ENCODE peak calls at places on chromosomes 12 and 14, in four cellular contexts. S is HCT116, P is uterus, H is IMR-90. K is an unnamed sample.

GRCh38 chr12:38904932-38905479 is 385 bp downstream of the CPNE8 start:
- DNase-seq in S (peak), P (peak), H (no peak), K (peak)

GRCh38 chr12:45205165-45205825 is 10.6 kb upstream of the ANO6 start:
- DNase-seq in S (no peak), P (no peak), H (no peak), K (no peak)

GRCh38 chr14:47207636-47208035 is 467.8 kb downstream of the MDGA2 start:
- DNase-seq in S (no peak), P (no peak), H (no peak), K (no peak)

GRCh38 chr12:16112626-16113560 is 164.6 kb downstream of the SLC15A5 start:
- DNase-seq in S (no peak), P (no peak), H (no peak), K (no peak)

GRCh38 chr14:103692159-103692558 is 23.1 kb downstream of the XRCC3 start:
- DNase-seq in S (no peak), P (no peak), H (no peak), K (no peak)

GRCh38 chr12:124392271-124392990 is 97.5 kb downstream of the RFLNA start:
- DNase-seq in S (peak), P (no peak), H (peak), K (no peak)

GRCh38 chr14:93977790-93978581 is 1.6 kb upstream of the ASB2 start:
- DNase-seq in S (no peak), P (no peak), H (no peak), K (no peak)

GRCh38 chr12:4909734-4910501 is at the start of gene KCNA1:
- DNase-seq in S (no peak), P (peak), H (no peak), K (no peak)

GRCh38 chr14:61751475-61751989 is 10.7 kb upstream of the SNAPC1 start:
- DNase-seq in S (no peak), P (no peak), H (no peak), K (no peak)

GRCh38 chr14:61752626-61753025 is 9.6 kb upstream of the SNAPC1 start:
- DNase-seq in S (no peak), P (no peak), H (peak), K (no peak)

GRCh38 chr14:61749867-61750266 is 12.4 kb upstream of the SNAPC1 start:
- DNase-seq in S (no peak), P (no peak), H (no peak), K (no peak)

GRCh38 chr14:61749264-61749663 is 13.0 kb upstream of the SNAPC1 start:
- DNase-seq in S (no peak), P (no peak), H (peak), K (no peak)

GRCh38 chr14:61750708-61751474 is 11.3 kb upstream of the SNAPC1 start:
- DNase-seq in S (peak), P (peak), H (peak), K (peak)
- TF ChIP-seq POLR2A in S (peak), P (peak), H (no peak), K (peak)

GRCh38 chr12:569091-569676 is 94.1 kb downstream of the NINJ2 start:
- DNase-seq in S (no peak), P (no peak), H (no peak), K (no peak)

GRCh38 chr12:571795-572531 is 91.3 kb downstream of the NINJ2 start:
- DNase-seq in S (peak), P (no peak), H (no peak), K (no peak)

GRCh38 chr12:570949-571794 is 92.1 kb downstream of the NINJ2 start:
- DNase-seq in S (peak), P (peak), H (peak), K (peak)

GRCh38 chr12:570237-570925 is 92.9 kb downstream of the NINJ2 start:
- DNase-seq in S (peak), P (peak), H (peak), K (peak)

GRCh38 chr12:569803-570236 is 93.4 kb downstream of the NINJ2 start:
- DNase-seq in S (peak), P (peak), H (peak), K (peak)
- TF ChIP-seq POLR2A in S (no peak), P (peak), H (no peak), K (peak)

DNA sequence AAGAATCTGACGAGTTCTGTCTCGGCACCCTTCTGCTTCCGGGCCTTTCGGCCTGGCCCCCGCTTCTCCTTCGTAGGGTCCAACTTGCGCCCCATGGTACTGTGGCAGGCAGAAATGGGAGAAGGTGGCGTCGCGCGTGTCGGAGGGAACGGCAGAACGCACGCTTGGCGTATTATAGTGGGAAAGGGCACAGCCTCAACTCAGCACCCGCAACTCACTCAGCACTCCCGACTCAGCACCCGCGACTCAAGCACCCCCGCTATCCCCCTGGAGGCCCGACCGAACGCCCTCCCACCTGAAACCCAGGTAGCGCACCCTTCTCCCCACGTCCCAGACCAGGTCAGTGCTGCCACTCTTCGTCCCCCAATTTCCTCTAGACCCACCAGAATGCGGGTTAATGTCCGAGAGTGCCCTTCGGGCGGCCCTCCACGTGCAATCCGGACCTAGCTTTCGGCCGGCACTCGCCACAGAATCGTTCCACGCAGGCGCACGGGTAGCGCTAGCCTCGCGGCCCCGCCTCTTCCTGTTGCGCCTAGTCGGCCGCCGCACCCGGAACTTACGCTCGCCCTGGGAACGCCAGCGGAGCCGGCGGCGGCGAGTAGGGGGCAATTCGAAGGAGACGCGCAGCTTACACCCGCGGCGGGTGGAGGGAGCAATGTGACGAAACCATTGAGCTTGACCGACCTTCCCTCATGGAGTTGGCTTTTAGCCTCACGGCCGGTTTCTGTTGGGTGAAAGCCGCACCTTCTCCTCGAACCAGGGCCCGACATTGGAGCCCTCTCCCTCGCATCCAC is at the start of gene NOP2:
- DNase-seq in S (peak), P (peak), H (peak), K (peak)
- TF ChIP-seq POLR2A in S (peak), P (peak), H (peak), K (peak)

GRCh38 chr12:116204169-116204568 is 73.3 kb downstream of the MED13L start:
- DNase-seq in S (no peak), P (no peak), H (no peak), K (no peak)
- TF ChIP-seq POLR2A in S (no peak), P (no peak), H (no peak), K (no peak)

GRCh38 chr12:72274926-72275325 is 2.8 kb downstream of the TRHDE start:
- DNase-seq in S (no peak), P (peak), H (peak), K (no peak)
- TF ChIP-seq POLR2A in S (no peak), P (no peak), H (no peak), K (no peak)

GRCh38 chr14:95711476-95712176 is 2.3 kb downstream of the TCL1A start:
- DNase-seq in S (no peak), P (no peak), H (no peak), K (no peak)
- TF ChIP-seq POLR2A in S (no peak), P (no peak), H (no peak), K (no peak)

GRCh38 chr12:56476972-56477432 is 8.6 kb downstream of the SPRYD4 start:
- DNase-seq in S (no peak), P (no peak), H (no peak), K (no peak)
- TF ChIP-seq POLR2A in S (no peak), P (no peak), H (no peak), K (no peak)

DNA sequence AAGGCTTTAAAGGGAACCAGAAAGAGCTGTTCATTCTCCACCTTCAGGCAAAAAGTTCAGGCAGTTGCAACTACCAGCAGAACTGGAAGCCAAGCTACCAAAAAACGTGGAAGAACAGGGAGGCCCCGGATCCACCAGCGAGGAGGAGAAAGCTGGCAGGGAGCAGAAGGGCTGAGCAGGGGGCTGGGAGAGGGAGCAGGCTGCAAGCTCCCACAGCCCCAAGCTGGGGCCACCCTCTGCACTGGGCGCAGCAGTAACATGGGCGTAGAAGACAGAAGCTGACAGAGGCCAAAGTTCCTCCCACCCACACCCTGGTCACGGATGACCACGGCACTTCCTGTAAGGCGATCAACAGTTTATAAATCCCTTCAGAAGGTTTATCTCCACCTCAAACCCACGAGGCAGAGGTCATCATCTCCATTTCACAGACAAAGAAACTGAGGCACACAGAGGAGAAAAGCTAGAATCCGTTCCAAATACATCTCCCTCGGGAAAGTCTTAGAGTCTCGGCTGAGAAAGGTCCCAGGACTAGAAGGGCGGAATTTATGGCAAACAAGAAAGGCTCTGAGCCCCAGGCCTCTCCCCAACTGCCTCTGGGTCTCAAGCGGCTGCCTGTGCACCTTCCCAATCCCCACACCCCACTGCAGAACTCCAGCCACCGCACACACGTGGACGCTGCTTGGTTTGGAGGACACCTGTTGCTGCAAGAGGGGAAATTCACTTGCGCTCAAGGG is 1.8 kb downstream of the CCDC85C start:
- DNase-seq in S (no peak), P (no peak), H (peak), K (no peak)
- TF ChIP-seq POLR2A in S (no peak), P (no peak), H (no peak), K (no peak)

DNA sequence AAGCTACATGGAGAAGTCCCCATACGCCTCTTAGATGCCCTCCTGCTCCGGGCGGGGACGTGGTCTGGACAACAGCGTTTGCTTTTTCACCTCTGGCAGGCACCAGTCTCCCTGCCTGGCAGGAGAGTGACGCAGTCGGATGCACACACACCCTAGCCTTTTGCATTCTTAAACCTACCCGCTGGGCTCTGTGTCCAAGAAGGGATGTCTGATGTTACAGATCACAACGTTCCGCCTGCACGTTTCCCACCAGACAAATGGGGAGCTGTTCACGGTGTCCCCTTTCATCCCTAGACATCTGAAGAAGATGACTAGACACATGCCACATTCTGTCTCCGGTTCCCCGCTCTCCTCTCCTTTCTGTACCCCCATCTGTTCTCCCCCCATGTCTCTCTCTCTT is 100.2 kb downstream of the RIMBP2 start:
- DNase-seq in S (no peak), P (no peak), H (no peak), K (no peak)
- TF ChIP-seq POLR2A in S (no peak), P (no peak), H (no peak), K (no peak)

K was measured in tibial nerve.